ENCODE peak calls at places on chromosomes 11 and 22, in nine cellular contexts. I is astrocyte of the spinal cord, H is psoas muscle, T is sigmoid colon, M is AG10803, E is colonic mucosa, W is fibroblast of pulmonary artery, Q is right cardiac atrium, N is SK-N-MC. Y is an unnamed sample.

GRCh38 chr22:27022256-27022655 is 364.9 kb downstream of the MIAT start:
- DNase-seq in H (no peak), Q (no peak), M (no peak), T (no peak), I (no peak), W (no peak), N (no peak), E (no peak), Y (no peak)

GRCh38 chr11:128052912-128053641 is 534.3 kb downstream of the ETS1 start:
- DNase-seq in I (peak), H (no peak), N (peak), Q (no peak), M (peak), W (peak), E (no peak), T (no peak), Y (peak)

GRCh38 chr11:79117488-79117887 is 323.3 kb downstream of the TENM4 start:
- DNase-seq in M (no peak), W (no peak), H (no peak), Q (no peak), N (no peak), I (no peak), T (no peak), E (no peak), Y (no peak)

GRCh38 chr22:39152511-39153219 is at the start of gene CBX7:
- DNase-seq in W (peak), H (peak), T (peak), E (peak), N (no peak), I (peak), M (peak), Q (peak), Y (peak)

GRCh38 chr11:15927196-15927865 is 429.0 kb downstream of the SOX6 start:
- DNase-seq in W (no peak), Q (no peak), I (no peak), E (no peak), N (no peak), H (no peak), M (no peak), T (no peak), Y (no peak)

GRCh38 chr22:25182131-25183110 is 17.2 kb upstream of the CRYBB3 start:
- DNase-seq in W (peak), H (no peak), N (no peak), M (peak), I (no peak), E (no peak), T (no peak), Q (no peak), Y (no peak)

GRCh38 chr22:44406581-44407403 is 91.2 kb downstream of the RTL6 start:
- DNase-seq in H (peak), M (no peak), Q (no peak), I (peak), T (peak), W (peak), E (no peak), N (no peak), Y (no peak)

GRCh38 chr11:1653541-1654387 is 24.2 kb downstream of the KRTAP5-5 start:
- DNase-seq in E (no peak), M (no peak), T (no peak), I (no peak), W (no peak), H (no peak), N (no peak), Q (no peak), Y (no peak)

GRCh38 chr11:61139391-61139790 is 21.8 kb downstream of the VPS37C start:
- DNase-seq in M (peak), N (no peak), T (peak), E (no peak), H (no peak), Q (no peak), I (no peak), W (no peak), Y (no peak)

GRCh38 chr22:24067587-24068376 is 56.7 kb downstream of the CABIN1 start:
- DNase-seq in I (no peak), H (no peak), E (peak), Q (no peak), T (peak), W (no peak), N (no peak), M (no peak), Y (no peak)

DNA sequence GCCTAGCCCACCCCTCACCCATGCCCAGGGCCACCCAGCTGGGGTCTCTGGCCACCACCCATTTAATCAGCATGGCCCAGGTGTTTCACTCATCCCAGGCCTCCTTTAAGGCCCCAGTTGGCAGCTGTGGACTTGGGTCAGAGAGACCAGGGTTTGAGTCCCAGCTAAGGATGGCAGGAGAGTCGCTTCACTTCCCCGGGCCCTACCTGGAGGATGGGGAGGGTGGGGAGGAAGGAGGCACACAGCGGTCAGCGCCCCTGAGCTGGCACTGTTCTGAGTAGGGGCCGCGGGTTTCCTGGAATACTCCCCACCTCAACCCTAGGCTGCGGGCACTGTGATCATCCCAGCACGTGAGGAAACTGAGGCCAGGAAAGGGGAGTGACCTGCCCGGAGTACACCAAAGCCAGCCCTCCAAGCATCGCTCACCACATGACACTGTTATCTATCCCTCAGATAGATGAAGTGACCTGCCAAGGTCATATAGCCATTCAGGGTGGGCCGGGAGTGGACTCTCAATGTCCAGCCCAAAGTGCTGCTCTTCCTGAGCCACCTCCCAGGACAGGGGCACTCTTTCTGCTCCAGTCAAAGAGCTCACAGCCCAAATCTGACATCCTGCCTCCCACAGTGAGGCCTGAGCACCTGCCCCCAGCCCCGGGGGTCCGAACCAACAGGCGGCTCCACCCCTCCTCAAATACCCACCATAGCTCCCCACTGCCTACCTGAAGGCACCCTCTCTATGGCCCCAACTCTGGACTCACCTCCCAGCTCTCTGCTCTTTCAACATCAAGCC is 3.4 kb upstream of the ATP5MGL start:
- DNase-seq in H (no peak), M (no peak), E (no peak), W (no peak), I (no peak), T (no peak), N (no peak), Q (peak), Y (no peak)
- H3K4me3 ChIP-seq in H (peak), M (no peak), E (no peak), W (no peak), I (no peak), T (no peak), N (no peak), Q (no peak), Y (no peak)

DNA sequence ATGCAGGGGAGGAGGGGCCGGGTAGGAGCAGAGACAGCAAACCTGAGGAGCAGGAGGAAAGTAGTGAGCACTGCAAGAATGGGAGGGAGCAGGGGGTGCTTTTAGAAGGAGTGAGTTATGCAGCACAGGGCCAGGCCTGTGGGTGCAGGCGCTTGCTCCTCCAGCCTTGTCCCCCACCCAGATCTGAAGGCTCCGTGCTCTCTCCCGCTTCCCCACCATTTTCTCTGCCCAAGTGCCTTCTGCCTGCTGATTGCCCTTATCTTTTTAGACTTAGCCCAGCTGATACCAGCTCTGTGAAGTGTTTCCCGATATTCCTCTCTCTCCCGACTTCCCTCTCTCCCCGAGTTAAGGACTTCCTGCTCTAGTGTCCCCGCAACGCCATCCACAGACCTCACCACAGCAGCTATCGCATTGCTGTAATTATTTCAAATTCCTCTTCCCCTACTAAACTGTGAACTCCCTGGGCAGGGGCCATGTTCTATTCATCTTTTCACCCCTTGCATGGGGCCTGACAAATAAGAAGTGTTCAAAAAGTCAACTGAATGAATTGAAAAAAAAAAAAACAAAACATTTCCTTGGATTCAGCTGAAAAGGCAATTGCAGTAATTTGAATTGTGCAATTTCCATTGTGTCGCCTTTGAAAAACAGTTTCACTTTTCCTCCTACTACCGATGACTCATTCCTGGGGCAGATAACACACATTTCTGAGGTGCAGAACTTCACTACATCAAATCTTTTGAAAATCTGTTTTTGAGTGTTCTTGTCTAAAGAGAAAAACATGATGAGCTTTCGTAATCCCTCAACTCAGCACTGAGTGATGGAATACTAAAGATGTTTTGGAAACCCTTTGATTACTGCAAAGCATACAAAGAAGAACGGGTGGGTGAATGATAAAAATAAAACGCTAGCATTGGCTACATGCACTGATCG is 69.7 kb upstream of the BMAL1 start:
- DNase-seq in E (peak), Q (peak), M (peak), T (no peak), N (no peak), I (peak), H (no peak), W (peak), Y (peak)
- H3K4me3 ChIP-seq in E (peak), Q (peak), M (peak), T (peak), N (peak), I (peak), H (peak), W (peak), Y (peak)

GRCh38 chr11:125163431-125164011 is 1.0 kb upstream of the PKNOX2 start:
- DNase-seq in E (no peak), I (peak), H (no peak), T (peak), Q (no peak), N (no peak), M (no peak), W (no peak), Y (no peak)
- H3K4me3 ChIP-seq in E (no peak), I (no peak), H (no peak), T (no peak), Q (no peak), N (peak), M (no peak), W (no peak), Y (no peak)

DNA sequence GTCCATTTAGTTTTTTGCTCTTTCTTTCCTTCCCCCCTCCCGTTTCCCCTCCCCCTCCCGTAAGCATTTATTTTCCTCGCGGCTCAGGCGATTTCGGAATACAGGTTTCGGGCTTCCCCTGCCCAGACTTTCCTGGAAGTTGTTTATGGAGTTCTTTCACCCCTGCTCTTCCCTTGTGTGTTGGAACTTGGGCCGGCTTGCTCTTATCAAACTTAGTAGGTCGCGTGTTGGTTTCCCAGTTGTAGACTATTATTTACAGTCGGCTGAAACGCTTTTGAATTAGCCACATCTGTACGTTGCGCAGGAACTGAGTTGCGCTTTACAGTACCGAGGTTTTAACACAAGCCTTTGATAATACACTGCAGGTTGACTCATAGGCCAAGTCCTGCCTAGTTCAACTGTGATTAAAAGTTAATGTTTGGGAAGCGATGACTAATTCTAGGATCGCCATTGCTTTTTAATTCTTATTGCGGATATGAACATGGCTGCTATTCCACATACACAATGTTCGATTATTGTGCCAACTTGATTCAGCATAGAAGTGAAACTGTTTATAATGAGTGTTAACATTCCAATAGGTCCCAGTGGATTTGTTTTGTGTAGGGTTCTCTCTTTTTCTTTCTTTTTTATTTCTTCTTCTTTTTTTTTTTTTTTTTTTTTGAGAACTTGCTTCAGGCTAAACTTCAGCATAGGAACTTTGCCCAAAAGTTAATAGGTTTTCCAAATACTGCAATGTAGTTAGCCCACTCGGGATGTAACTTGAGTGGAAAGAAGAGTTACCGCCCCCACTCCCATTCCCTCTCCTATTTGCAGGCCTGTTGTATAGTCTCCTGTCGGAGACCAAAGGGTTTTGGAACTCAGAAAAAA is 1.8 kb downstream of the YAP1 start:
- DNase-seq in N (no peak), T (peak), M (peak), W (peak), H (peak), Q (peak), I (peak), E (peak), Y (peak)
- H3K4me3 ChIP-seq in N (peak), T (peak), M (peak), W (peak), H (peak), Q (peak), I (peak), E (peak), Y (peak)

DNA sequence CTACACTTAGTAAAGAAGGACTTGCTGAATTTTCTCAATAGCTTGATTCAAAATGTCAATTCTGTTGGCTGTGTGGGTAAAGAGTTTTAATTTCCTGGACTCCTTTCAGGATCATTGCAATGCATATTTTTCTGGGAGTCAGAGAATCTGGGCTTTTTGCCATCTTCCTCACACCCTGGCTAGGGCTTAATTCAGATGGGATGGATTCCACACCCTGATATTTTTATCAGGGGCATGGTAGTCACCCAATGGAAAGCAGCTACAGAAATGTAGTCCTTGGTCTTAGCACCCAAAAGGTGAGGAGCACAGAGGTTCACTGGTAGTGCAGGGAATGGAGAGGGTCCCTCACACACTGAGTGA is 79.3 kb downstream of the SGSM3 start:
- DNase-seq in T (no peak), Q (no peak), E (no peak), W (peak), I (peak), M (peak), H (no peak), N (no peak), Y (peak)
- H3K4me3 ChIP-seq in T (no peak), Q (no peak), E (no peak), W (no peak), I (no peak), M (no peak), H (peak), N (no peak), Y (no peak)

Y was measured in fibroblast of mammary gland.